ENCODE peak calls at places on chromosome 13, in nine cellular contexts. X is A172; A is Right ventricle myocardium superior; R is activated CD4-positive, alpha-beta T cell treated with anti-CD3 and anti-CD28 coated beads, Interleukin-2, amount 50 U/mL, for 1 hour; G is stimulated activated CD8-positive, alpha-beta memory T cell treated with anti-CD3 and anti-CD28 coated beads, Interleukin-4, amount 100 ng/mL, for 1 hour; V is NCI-H1694 treated with DMSO at 0.1 percent for 48 hours; L is cardiac fibroblast; S is dorsolateral prefrontal cortex; Y is type B pancreatic cell. W is an unnamed sample.

GRCh38 chr13:95573226-95573625 is 20.7 kb downstream of the CLDN10 start:
- DNase-seq in G (no peak), A (no peak), L (peak; percentile 73), V (no peak), Y (no peak), R (no peak), X (peak; percentile 39), S (no peak), W (no peak)

GRCh38 chr13:58542530-58542929 is 911.0 kb downstream of the PCDH17 start:
- DNase-seq in X (no peak), A (no peak), R (no peak), S (no peak), G (no peak), V (no peak), L (no peak), Y (no peak), W (no peak)

GRCh38 chr13:48879854-48880253 is 95.9 kb upstream of the FNDC3A start:
- DNase-seq in R (no peak), G (no peak), L (no peak), V (no peak), X (no peak), A (no peak), S (no peak), Y (no peak), W (no peak)

GRCh38 chr13:107301724-107302374 is 733.9 kb upstream of the ARGLU1 start:
- DNase-seq in X (no peak), A (no peak), G (no peak), V (peak; percentile 22), Y (no peak), R (no peak), S (no peak), L (no peak), W (no peak)

GRCh38 chr13:29472317-29472961 is 123.0 kb downstream of the SLC7A1 start:
- DNase-seq in L (peak; percentile 76), G (peak; percentile 8), S (no peak), A (peak; percentile 42), Y (no peak), R (peak; percentile 31), X (peak; percentile 48), V (peak; percentile 6), W (no peak)

GRCh38 chr13:29684441-29684840 is 89.0 kb upstream of the SLC7A1 start:
- DNase-seq in L (peak; percentile 46), S (no peak), R (no peak), Y (no peak), X (peak; percentile 23), G (no peak), A (no peak), V (no peak), W (no peak)

GRCh38 chr13:50401721-50402510 is 386.7 kb downstream of the KCNRG start:
- DNase-seq in S (no peak), X (no peak), G (no peak), V (no peak), A (no peak), R (no peak), L (peak; percentile 64), Y (no peak), W (no peak)

GRCh38 chr13:105403065-105403464 is 1132.4 kb downstream of the EFNB2 start:
- DNase-seq in R (no peak), X (no peak), Y (no peak), V (no peak), L (no peak), A (no peak), S (no peak), G (no peak), W (no peak)

GRCh38 chr13:43546821-43547220 is 240.0 kb downstream of the ENOX1 start:
- DNase-seq in L (no peak), S (no peak), X (no peak), A (no peak), Y (no peak), R (no peak), V (no peak), G (no peak), W (no peak)

GRCh38 chr13:31859546-31859945 is 120.2 kb downstream of the RXFP2 start:
- DNase-seq in A (no peak), S (no peak), X (no peak), L (peak; percentile 22), Y (no peak), R (no peak), G (no peak), V (no peak), W (no peak)

GRCh38 chr13:20512042-20512683 is 13.5 kb downstream of the CRYL1 start:
- DNase-seq in A (no peak), G (no peak), X (no peak), Y (no peak), R (no peak), V (no peak), S (no peak), L (no peak), W (no peak)

GRCh38 chr13:101178394-101178793 is 237.9 kb downstream of the NALCN start:
- DNase-seq in Y (no peak), L (no peak), V (no peak), S (no peak), A (no peak), X (no peak), R (no peak), G (no peak), W (no peak)

GRCh38 chr13:109708014-109708617 is 78.3 kb downstream of the IRS2 start:
- DNase-seq in V (no peak), Y (no peak), A (no peak), R (no peak), S (no peak), X (no peak), L (no peak), G (no peak), W (no peak)

GRCh38 chr13:67296511-67296910 is 66.4 kb upstream of the PCDH9 start:
- DNase-seq in Y (no peak), V (no peak), R (no peak), G (no peak), X (no peak), A (no peak), S (no peak), L (peak; percentile 86), W (no peak)

GRCh38 chr13:32720026-32720425 is 133.8 kb downstream of the PDS5B start:
- DNase-seq in L (peak; percentile 65), X (no peak), V (no peak), R (no peak), G (no peak), A (no peak), Y (no peak), S (no peak), W (no peak)

GRCh38 chr13:40017662-40018262 is 362.3 kb downstream of the COG6 start:
- DNase-seq in Y (no peak), X (no peak), A (no peak), G (no peak), S (no peak), V (no peak), L (no peak), R (no peak), W (no peak)

GRCh38 chr13:39811051-39811450 is 155.6 kb downstream of the COG6 start:
- DNase-seq in L (no peak), G (no peak), V (no peak), A (no peak), S (no peak), X (no peak), Y (no peak), R (no peak), W (no peak)

GRCh38 chr13:37618554-37618953 is 20.0 kb upstream of the POSTN start:
- DNase-seq in L (peak; percentile 86), V (no peak), A (no peak), R (no peak), X (peak; percentile 54), Y (no peak), S (no peak), G (no peak), W (no peak)

GRCh38 chr13:57375876-57376275 is 208.9 kb downstream of the PRR20E start:
- DNase-seq in G (no peak), A (no peak), Y (no peak), L (no peak), S (no peak), X (no peak), V (no peak), R (no peak), W (no peak)

GRCh38 chr13:37138169-37138568 is 32.7 kb upstream of the CSNK1A1L start:
- DNase-seq in X (peak; percentile 50), A (no peak), V (no peak), R (no peak), S (no peak), G (no peak), L (peak; percentile 67), Y (no peak), W (no peak)

GRCh38 chr13:91719033-91719432 is 320.6 kb downstream of the GPC5 start:
- DNase-seq in R (no peak), A (no peak), X (no peak), Y (no peak), S (no peak), L (no peak), V (no peak), G (no peak), W (no peak)

GRCh38 chr13:79081942-79082341 is 324.1 kb downstream of the RBM26 start:
- DNase-seq in G (no peak), S (no peak), X (no peak), Y (no peak), R (no peak), L (no peak), V (no peak), A (no peak), W (no peak)

GRCh38 chr13:61900033-61900432 is 484.4 kb upstream of the PCDH20 start:
- DNase-seq in S (no peak), G (no peak), A (no peak), X (no peak), Y (no peak), V (no peak), L (no peak), R (no peak), W (no peak)

GRCh38 chr13:98575009-98575866 is 1.7 kb downstream of the STK24 start:
- DNase-seq in G (no peak), X (peak; percentile 13), L (peak; percentile 40), R (no peak), A (no peak), Y (no peak), S (no peak), V (no peak), W (no peak)

GRCh38 chr13:45142440-45143345 is 22.4 kb downstream of the GTF2F2 start:
- DNase-seq in L (no peak), Y (no peak), A (no peak), G (no peak), X (peak; percentile 49), S (no peak), V (no peak), R (no peak), W (no peak)

GRCh38 chr13:30572859-30573275 is 44.9 kb upstream of the USPL1 start:
- DNase-seq in L (peak; percentile 72), A (no peak), V (no peak), R (peak; percentile 2), S (no peak), G (no peak), Y (no peak), X (peak; percentile 65), W (no peak)